ENCODE peak calls at places on chromosome 18, in six cellular contexts. T, A, C, O, Q and U are unnamed samples.

GRCh38 chr18:27662537-27662936 is 477.4 kb upstream of the CHST9 start:
- DNase-seq in T (no peak), O (no peak), A (peak), C (no peak), Q (no peak), U (no peak)

GRCh38 chr18:79952996-79953559 is 1.6 kb upstream of the SLC66A2 start:
- DNase-seq in Q (no peak), O (no peak), T (peak), A (peak), C (peak), U (peak)

GRCh38 chr18:32552421-32553030 is 81.8 kb upstream of the GAREM1 start:
- DNase-seq in C (no peak), O (peak), A (peak), Q (peak), T (peak), U (peak)

GRCh38 chr18:5519448-5520362 is 24.1 kb downstream of the EPB41L3 start:
- DNase-seq in Q (no peak), A (peak), O (no peak), T (no peak), C (no peak), U (no peak)

GRCh38 chr18:61397222-61397621 is 64.0 kb downstream of the CDH20 start:
- DNase-seq in O (no peak), T (no peak), A (no peak), Q (no peak), C (no peak), U (no peak)

GRCh38 chr18:46917808-46918600 is 602 bp downstream of the KATNAL2 start:
- DNase-seq in Q (peak), A (peak), T (no peak), C (no peak), O (peak), U (peak)

GRCh38 chr18:58730618-58731017 is 59.4 kb downstream of the MALT1 start:
- DNase-seq in A (no peak), T (no peak), O (no peak), Q (no peak), C (no peak), U (no peak)

GRCh38 chr18:14767474-14767873 is 19.5 kb downstream of the ANKRD30B start:
- DNase-seq in A (no peak), O (no peak), C (no peak), T (no peak), Q (no peak), U (no peak)

GRCh38 chr18:44458777-44459176 is 221.9 kb upstream of the SETBP1 start:
- DNase-seq in O (no peak), A (no peak), Q (no peak), T (no peak), C (no peak), U (peak)

GRCh38 chr18:61635901-61636528 is 256.8 kb downstream of the RNF152 start:
- DNase-seq in A (peak), C (peak), O (peak), T (peak), Q (peak), U (peak)

GRCh38 chr18:32674491-32674890 is 98.3 kb downstream of the KLHL14 start:
- DNase-seq in O (no peak), Q (no peak), C (no peak), A (peak), T (no peak), U (no peak)

GRCh38 chr18:65439184-65439583 is 311.6 kb upstream of the CDH7 start:
- DNase-seq in O (no peak), C (no peak), Q (no peak), T (no peak), A (peak), U (peak)

GRCh38 chr18:69948919-69949537 is 1.4 kb upstream of the CD226 start:
- DNase-seq in Q (no peak), O (peak), T (peak), A (no peak), C (no peak), U (no peak)

GRCh38 chr18:50099725-50100414 is 95.1 kb downstream of the MYO5B start:
- DNase-seq in C (no peak), A (no peak), O (no peak), Q (no peak), T (no peak), U (peak)

GRCh38 chr18:26489881-26490280 is 58.5 kb downstream of the KCTD1 start:
- DNase-seq in A (no peak), C (no peak), T (no peak), O (no peak), Q (no peak), U (no peak)

GRCh38 chr18:22703883-22704626 is 229.1 kb upstream of the RBBP8 start:
- DNase-seq in T (no peak), O (no peak), C (no peak), Q (no peak), A (peak), U (peak)

GRCh38 chr18:22713511-22713910 is 219.6 kb upstream of the RBBP8 start:
- DNase-seq in T (no peak), Q (no peak), O (no peak), C (no peak), A (no peak), U (no peak)

GRCh38 chr18:74499633-74500032 is 3.5 kb downstream of the CNDP2 start:
- DNase-seq in A (no peak), O (peak), C (peak), Q (peak), T (peak), U (peak)

GRCh38 chr18:33212363-33212762 is 228.2 kb downstream of the CCDC178 start:
- DNase-seq in O (no peak), C (no peak), A (no peak), Q (no peak), T (no peak), U (no peak)

GRCh38 chr18:57801379-57802165 is 1.5 kb downstream of the ATP8B1 start:
- DNase-seq in A (peak), O (no peak), C (no peak), Q (no peak), T (peak), U (peak)

GRCh38 chr18:63158676-63159291 is 160.8 kb downstream of the BCL2 start:
- DNase-seq in A (no peak), O (no peak), T (no peak), C (no peak), Q (no peak), U (no peak)

GRCh38 chr18:60873708-60874107 is 459.5 kb upstream of the CDH20 start:
- DNase-seq in T (no peak), Q (no peak), A (no peak), C (no peak), O (no peak), U (no peak)

GRCh38 chr18:57296336-57296735 is 56.0 kb upstream of the ST8SIA3 start:
- DNase-seq in Q (no peak), T (no peak), A (no peak), O (no peak), C (no peak), U (no peak)

GRCh38 chr18:58723810-58724602 is 52.7 kb downstream of the MALT1 start:
- DNase-seq in C (no peak), T (no peak), A (no peak), O (no peak), Q (no peak), U (no peak)

GRCh38 chr18:3923750-3924149 is 473.8 kb downstream of the TGIF1 start:
- DNase-seq in Q (no peak), C (no peak), A (no peak), O (no peak), T (no peak), U (no peak)

GRCh38 chr18:31197676-31198075 is 35.0 kb upstream of the DSC1 start:
- DNase-seq in Q (no peak), T (no peak), O (no peak), A (no peak), C (no peak), U (peak)

GRCh38 chr18:75033516-75033915 is 175.4 kb downstream of the PTGR3 start:
- DNase-seq in A (no peak), C (no peak), T (no peak), O (no peak), Q (no peak), U (no peak)

DNA sequence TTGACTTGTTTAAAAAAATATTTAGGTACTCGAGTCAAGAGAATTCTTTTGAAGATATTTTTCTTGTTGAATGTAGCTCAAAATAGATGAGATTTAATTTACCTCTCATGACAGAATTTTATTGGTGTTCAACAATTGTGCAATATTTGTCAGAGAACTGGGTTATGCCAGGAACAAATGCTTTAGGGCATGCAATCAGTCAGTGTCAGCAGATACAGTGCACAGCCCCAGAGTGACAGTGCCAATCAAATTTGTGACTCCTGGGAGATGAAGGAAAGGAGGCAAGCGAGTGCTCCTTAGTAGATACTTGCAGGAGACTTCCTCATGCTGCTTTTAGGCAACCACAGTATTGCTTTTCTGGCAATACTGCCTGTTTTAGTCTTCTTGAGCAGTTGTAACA is 81.2 kb upstream of the DSEL start:
- DNase-seq in O (no peak), A (no peak), Q (no peak), T (no peak), C (no peak), U (no peak)
- H3K27ac ChIP-seq in O (no peak), A (no peak), Q (no peak), T (no peak), C (no peak), U (no peak)

GRCh38 chr18:7748252-7749000 is 181.3 kb downstream of the PTPRM start:
- DNase-seq in C (no peak), O (no peak), Q (no peak), T (no peak), A (no peak), U (no peak)

GRCh38 chr18:7749001-7749391 is 181.9 kb downstream of the PTPRM start:
- DNase-seq in Q (no peak), O (no peak), C (no peak), T (no peak), A (no peak), U (no peak)

GRCh38 chr18:7749510-7749981 is 182.4 kb downstream of the PTPRM start:
- DNase-seq in Q (no peak), T (no peak), C (no peak), A (no peak), O (no peak), U (no peak)

GRCh38 chr18:7750095-7750663 is 183.1 kb downstream of the PTPRM start:
- DNase-seq in T (no peak), C (no peak), Q (no peak), A (no peak), O (no peak), U (no peak)

DNA sequence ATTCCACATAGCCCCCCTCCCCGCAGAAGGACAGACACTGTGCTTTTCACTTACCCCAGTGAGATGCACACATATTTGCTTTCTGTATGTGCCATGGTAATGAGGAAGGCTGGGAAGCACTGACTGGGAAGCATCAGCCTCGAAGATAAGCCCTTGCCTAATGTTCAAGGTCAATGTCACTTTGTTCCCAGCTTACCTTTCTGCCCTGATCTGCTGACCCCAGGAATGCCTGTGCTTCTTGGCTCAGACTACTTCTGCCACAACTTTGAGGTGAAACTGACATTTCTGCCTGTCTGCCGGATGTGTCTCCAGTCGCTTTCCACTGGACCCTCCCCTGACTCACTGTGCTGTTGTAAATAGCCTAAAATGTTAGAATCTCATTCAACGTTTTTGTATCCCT is 183.8 kb downstream of the PTPRM start:
- DNase-seq in C (no peak), T (no peak), Q (no peak), A (no peak), O (no peak), U (no peak)
- H3K27ac ChIP-seq in C (no peak), T (no peak), Q (no peak), A (no peak), O (no peak), U (peak)

DNA sequence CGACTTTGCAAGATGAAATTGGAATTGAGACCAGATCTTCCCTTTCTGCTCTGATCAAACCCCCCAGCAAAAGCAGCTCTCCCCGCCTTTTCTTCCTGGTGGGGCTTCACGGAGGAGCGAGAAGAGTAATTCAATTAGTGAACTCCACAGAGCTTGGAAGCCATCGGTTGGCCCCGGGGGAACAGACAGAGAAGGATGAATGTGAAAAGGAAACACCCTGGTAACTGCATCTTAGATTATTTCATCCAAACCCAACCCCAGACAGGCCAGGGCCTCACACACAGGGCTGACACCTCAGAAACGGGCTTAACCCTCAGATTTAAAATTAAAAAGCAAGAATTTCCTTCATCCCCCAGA is 18.3 kb downstream of the SMAD7 start:
- DNase-seq in Q (no peak), A (no peak), C (no peak), O (no peak), T (no peak), U (no peak)
- H3K27ac ChIP-seq in Q (no peak), A (no peak), C (peak), O (peak), T (peak), U (peak)

DNA sequence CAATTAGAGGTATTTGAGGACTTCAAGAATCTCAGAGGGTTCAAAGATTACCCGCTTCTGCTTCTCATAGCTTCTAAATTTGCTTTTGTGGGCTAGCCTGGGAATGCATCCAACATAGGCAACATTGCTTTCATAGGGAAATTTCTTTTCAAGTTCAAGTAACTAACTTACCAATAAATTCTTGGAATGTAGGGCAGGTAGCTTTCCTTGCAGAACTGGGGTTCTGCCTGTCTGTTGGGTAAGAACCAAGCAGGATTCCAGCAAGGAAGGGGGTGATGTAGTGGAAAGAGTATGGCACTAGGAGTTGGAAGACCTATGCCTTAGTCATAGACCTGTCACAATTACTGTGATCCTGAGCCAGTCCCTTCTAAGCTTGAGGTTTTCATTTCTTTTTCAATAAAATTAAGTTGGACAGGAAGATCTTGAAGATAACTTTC is 164.1 kb downstream of the FHOD3 start:
- DNase-seq in T (no peak), A (no peak), O (no peak), Q (no peak), C (no peak), U (no peak)
- H3K27ac ChIP-seq in T (no peak), A (peak), O (no peak), Q (no peak), C (no peak), U (no peak)